ENCODE peak calls at places on chromosome 13, in ten cellular contexts. H is T-helper 1 cell; I is stimulated activated CD8-positive, alpha-beta memory T cell treated with anti-CD3 and anti-CD28 coated beads, Interleukin-2, amount 100 ng/mL, for 1 hour; R is brain pericyte; S is Calu3; N is nephron progenitor cell; F is DMS 273 treated with DMSO at 0.1 percent for 48 hours; U is cerebellar cortex; V is heart right ventricle; W is HuH-7.5. O is an unnamed sample.

GRCh38 chr13:79457948-79458347 is 23.0 kb upstream of the NDFIP2 start:
- DNase-seq in H (no peak), I (no peak), R (no peak), S (no peak), N (no peak), F (no peak), U (no peak), V (no peak), W (no peak), O (no peak)

GRCh38 chr13:42272115-42272756 is at the start of gene AKAP11:
- DNase-seq in H (peak; percentile 22), I (peak; percentile 31), R (no peak), S (peak; percentile 29), N (peak; percentile 74), F (peak; percentile 16), U (peak; percentile 41), V (peak; percentile 57), W (peak; percentile 13), O (peak; percentile 75)

GRCh38 chr13:109200556-109200955 is 571.1 kb downstream of the MYO16 start:
- DNase-seq in H (no peak), I (no peak), R (no peak), S (no peak), N (no peak), F (no peak), U (no peak), V (no peak), W (no peak), O (no peak)

GRCh38 chr13:113647351-113648217 is 10.4 kb downstream of the ATP4B start:
- DNase-seq in H (no peak), I (no peak), R (peak; percentile 38), S (peak; percentile 51), N (no peak), F (peak; percentile 26), U (peak; percentile 83), V (peak; percentile 90), W (no peak), O (peak; percentile 77)

GRCh38 chr13:59444210-59444857 is 719.4 kb downstream of the DIAPH3 start:
- DNase-seq in H (no peak), I (no peak), R (no peak), S (no peak), N (no peak), F (no peak), U (no peak), V (no peak), W (no peak), O (no peak)

GRCh38 chr13:98787173-98787572 is 34.7 kb upstream of the SLC15A1 start:
- DNase-seq in H (no peak), I (no peak), R (no peak), S (no peak), N (no peak), F (no peak), U (no peak), V (no peak), W (no peak), O (no peak)

GRCh38 chr13:84571264-84571663 is 689.0 kb upstream of the SLITRK1 start:
- DNase-seq in H (no peak), I (no peak), R (no peak), S (no peak), N (no peak), F (no peak), U (no peak), V (no peak), W (no peak), O (no peak)

GRCh38 chr13:99231726-99232125 is 26.5 kb downstream of the GPR18 start:
- DNase-seq in H (no peak), I (no peak), R (no peak), S (no peak), N (no peak), F (no peak), U (no peak), V (no peak), W (no peak), O (no peak)

GRCh38 chr13:30844548-30845296 is 61.3 kb upstream of the MEDAG start:
- DNase-seq in H (no peak), I (no peak), R (no peak), S (no peak), N (no peak), F (no peak), U (no peak), V (no peak), W (no peak), O (no peak)

GRCh38 chr13:23551213-23552008 is 18.8 kb upstream of the TNFRSF19 start:
- DNase-seq in H (no peak), I (no peak), R (no peak), S (no peak), N (no peak), F (no peak), U (no peak), V (no peak), W (no peak), O (no peak)

GRCh38 chr13:112967666-112968379 is 1.2 kb upstream of the MCF2L start:
- DNase-seq in H (no peak), I (no peak), R (no peak), S (no peak), N (no peak), F (no peak), U (peak; percentile 63), V (no peak), W (no peak), O (no peak)

GRCh38 chr13:77379508-77379907 is 52.6 kb upstream of the MYCBP2 start:
- DNase-seq in H (no peak), I (no peak), R (no peak), S (no peak), N (no peak), F (no peak), U (no peak), V (no peak), W (no peak), O (no peak)

O was measured in BE2C.